ENCODE peak calls at places on chromosome 7, in six cellular contexts. G is endodermal cell, E is tibial nerve, C is GM13977, A is upper lobe of right lung, B is progenitor cell of endocrine pancreas. N is an unnamed sample.

GRCh38 chr7:97064972-97065587 is 40.4 kb upstream of the DLX5 start:
- DNase-seq in G (peak), E (peak), C (peak), B (no peak), A (no peak), N (peak)

GRCh38 chr7:133860628-133861135 is 266.5 kb upstream of the LRGUK start:
- DNase-seq in E (no peak), C (no peak), B (no peak), A (no peak), G (no peak), N (no peak)

GRCh38 chr7:54944179-54944578 is 74.6 kb upstream of the EGFR start:
- DNase-seq in B (no peak), G (no peak), C (no peak), E (no peak), A (no peak), N (peak)

GRCh38 chr7:153405704-153406485 is 646.3 kb upstream of the DPP6 start:
- DNase-seq in A (no peak), E (no peak), G (no peak), C (no peak), B (no peak), N (no peak)

GRCh38 chr7:22853674-22854157 is 31.1 kb upstream of the TOMM7 start:
- DNase-seq in B (no peak), E (peak), G (no peak), A (peak), C (peak), N (no peak)

GRCh38 chr7:366171-366916 is 76.4 kb downstream of the FOXL3 start:
- DNase-seq in C (no peak), A (peak), G (no peak), E (no peak), B (no peak), N (no peak)

GRCh38 chr7:27764109-27764508 is 24.1 kb downstream of the TAX1BP1 start:
- DNase-seq in B (no peak), E (no peak), A (no peak), G (no peak), C (no peak), N (no peak)

GRCh38 chr7:136079934-136080333 is 102.8 kb upstream of the MTPN start:
- DNase-seq in A (no peak), E (no peak), C (no peak), G (no peak), B (no peak), N (no peak)

GRCh38 chr7:148991536-148991935 is 36.8 kb downstream of the PDIA4 start:
- DNase-seq in G (no peak), E (no peak), A (no peak), C (no peak), B (no peak), N (no peak)

GRCh38 chr7:146773506-146773905 is 656.9 kb downstream of the CNTNAP2 start:
- DNase-seq in A (no peak), G (no peak), B (no peak), E (no peak), C (no peak), N (no peak)

GRCh38 chr7:47483604-47484273 is 98.2 kb downstream of the TNS3 start:
- DNase-seq in A (no peak), E (no peak), B (no peak), G (peak), C (no peak), N (no peak)
- TF ChIP-seq CTCF in A (no peak), E (no peak), B (peak), G (peak), C (no peak), N (no peak)

GRCh38 chr7:106781007-106781406 is 84.1 kb upstream of the PIK3CG start:
- DNase-seq in E (no peak), C (no peak), G (no peak), A (no peak), B (no peak), N (no peak)
- TF ChIP-seq CTCF in E (no peak), C (no peak), G (no peak), A (no peak), B (no peak), N (no peak)

GRCh38 chr7:1924185-1924817 is 254.2 kb downstream of the ELFN1 start:
- DNase-seq in G (no peak), B (no peak), A (no peak), C (peak), E (no peak), N (no peak)

GRCh38 chr7:1922071-1922869 is 252.2 kb downstream of the ELFN1 start:
- DNase-seq in C (no peak), E (no peak), G (no peak), A (no peak), B (no peak), N (peak)

GRCh38 chr7:1923409-1924053 is 253.5 kb downstream of the ELFN1 start:
- DNase-seq in A (no peak), G (no peak), C (no peak), B (no peak), E (no peak), N (no peak)

GRCh38 chr7:1920886-1921285 is 250.8 kb downstream of the ELFN1 start:
- DNase-seq in A (no peak), G (no peak), C (no peak), B (no peak), E (no peak), N (no peak)

DNA sequence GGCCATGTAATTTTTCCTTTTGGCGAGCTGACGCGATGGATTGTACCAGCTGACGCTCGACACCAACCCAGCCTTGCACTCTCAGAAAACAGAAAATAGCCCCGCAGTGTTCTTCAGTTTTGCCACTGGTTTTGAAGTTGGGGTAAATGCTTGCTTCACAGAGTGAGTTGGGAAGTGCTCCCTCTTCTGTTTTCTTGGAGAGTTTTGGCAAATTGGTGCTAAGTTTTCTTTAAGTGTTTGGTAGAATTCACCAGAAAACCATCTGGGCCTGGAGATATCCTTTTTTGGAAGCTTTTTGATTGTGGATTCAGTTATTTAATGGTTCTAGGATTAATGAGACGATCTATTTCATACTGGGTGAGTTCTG is 252.8 kb downstream of the ELFN1 start:
- DNase-seq in B (no peak), A (no peak), C (no peak), E (no peak), G (no peak), N (no peak)
- TF ChIP-seq CTCF in B (no peak), A (no peak), C (no peak), E (no peak), G (peak), N (peak)

GRCh38 chr7:1368150-1368681 is 91.1 kb downstream of the MICALL2 start:
- DNase-seq in G (no peak), E (no peak), C (no peak), B (no peak), A (no peak), N (no peak)

GRCh38 chr7:1367501-1367900 is 91.8 kb downstream of the MICALL2 start:
- DNase-seq in C (no peak), B (no peak), G (no peak), A (no peak), E (no peak), N (no peak)

GRCh38 chr7:1369856-1370657 is 89.2 kb downstream of the MICALL2 start:
- DNase-seq in A (no peak), E (no peak), C (no peak), G (peak), B (no peak), N (no peak)

GRCh38 chr7:1370738-1371137 is 88.5 kb downstream of the MICALL2 start:
- DNase-seq in A (no peak), G (no peak), B (no peak), E (no peak), C (no peak), N (no peak)

GRCh38 chr7:1368682-1369571 is 90.3 kb downstream of the MICALL2 start:
- DNase-seq in B (peak), C (peak), E (no peak), A (no peak), G (peak), N (no peak)
- TF ChIP-seq CTCF in B (peak), C (peak), E (no peak), A (no peak), G (peak), N (peak)

GRCh38 chr7:19747740-19748339 is 25.6 kb downstream of the TMEM196 start:
- DNase-seq in E (no peak), A (no peak), C (peak), B (no peak), G (no peak), N (peak)
- TF ChIP-seq CTCF in E (peak), A (peak), C (peak), B (peak), G (peak), N (peak)

DNA sequence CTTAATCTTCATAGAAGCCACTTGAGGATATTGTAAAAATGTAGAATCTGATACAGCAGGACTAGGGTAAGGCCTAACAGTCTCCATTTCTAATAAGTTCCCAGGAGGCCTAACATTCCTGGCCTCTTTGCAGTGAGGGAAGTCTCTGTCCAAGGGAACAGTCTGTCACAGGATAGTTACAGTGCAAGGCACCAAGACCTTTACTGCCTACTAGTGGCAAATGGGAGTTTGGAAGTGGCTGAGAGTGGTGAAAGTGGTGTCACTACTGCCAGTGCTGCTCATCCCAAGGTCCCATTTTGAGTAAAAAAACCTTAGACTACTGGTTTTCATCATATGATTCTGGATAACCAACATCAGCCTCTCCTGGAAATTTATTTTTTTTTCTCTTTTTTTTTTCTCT is 619.5 kb upstream of the SEMA3D start:
- DNase-seq in E (no peak), C (no peak), B (no peak), G (peak), A (no peak), N (no peak)
- TF ChIP-seq CTCF in E (no peak), C (no peak), B (no peak), G (peak), A (no peak), N (peak)

DNA sequence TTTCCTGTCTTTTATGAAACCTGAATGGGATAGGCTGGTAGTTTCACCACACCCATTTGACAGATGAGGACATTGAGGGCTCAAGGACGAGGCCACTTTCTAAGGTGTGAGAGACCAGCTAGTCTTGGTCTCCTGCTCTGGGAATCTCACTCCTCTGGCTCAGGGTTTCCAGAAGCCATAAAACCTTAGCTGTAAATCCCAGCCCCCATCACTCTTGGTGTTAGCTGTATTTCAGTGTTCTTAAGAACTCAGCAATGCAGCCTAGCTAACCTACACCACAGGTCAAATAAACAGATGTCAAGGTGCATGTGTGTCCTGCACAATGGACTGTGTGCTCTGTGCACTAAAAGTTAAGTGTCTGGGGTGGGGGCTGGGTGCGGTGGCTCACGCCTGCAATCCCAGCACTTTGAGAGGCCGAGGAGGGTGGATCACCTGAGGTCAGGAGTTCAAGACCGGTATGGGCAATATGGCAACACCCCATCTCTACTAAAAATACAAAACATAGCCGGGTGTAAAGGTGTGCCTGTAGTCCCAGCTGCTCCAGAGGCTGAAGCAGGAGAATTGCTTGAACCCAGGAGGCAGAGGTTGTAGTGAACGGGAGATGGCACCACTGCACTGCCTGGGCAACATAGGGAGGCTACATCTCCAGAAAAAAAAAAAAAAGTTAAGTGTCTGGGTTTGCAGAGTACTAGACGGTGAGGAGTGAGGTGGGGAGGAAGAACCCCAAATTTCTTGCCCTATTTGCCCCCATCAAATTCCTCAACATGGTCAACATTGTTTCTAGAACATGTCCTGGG is 547 bp upstream of the EPO start:
- DNase-seq in E (no peak), B (no peak), A (no peak), G (peak), C (no peak), N (peak)
- TF ChIP-seq CTCF in E (no peak), B (no peak), A (no peak), G (peak), C (no peak), N (peak)

GRCh38 chr7:5064391-5065106 is 18.9 kb downstream of the RBAK start:
- DNase-seq in E (no peak), G (no peak), A (no peak), B (no peak), C (no peak), N (no peak)
- TF ChIP-seq CTCF in E (no peak), G (no peak), A (no peak), B (no peak), C (no peak), N (no peak)

N was measured in AG09309.